ENCODE peak calls at places on chromosome 5, in five cellular contexts. One of them, this sample, is unnamed. For H3K9me3, the result is how much of the 10 kb centered on the place peaks cover.

GRCh38 chr5:139749242-139749641 is 46.4 kb upstream of the PSD2 start:
- DNase-seq in Karpas-422: no peak
- DNase-seq in pancreas: no peak
- DNase-seq in neuronal stem cell: no peak
- DNase-seq in CD8-positive, alpha-beta T cell: no peak
- DNase-seq in this sample: no peak

GRCh38 chr5:17343675-17344074 is 126.2 kb downstream of the BASP1 start:
- DNase-seq in Karpas-422: no peak
- DNase-seq in pancreas: no peak
- DNase-seq in neuronal stem cell: no peak
- DNase-seq in CD8-positive, alpha-beta T cell: no peak
- DNase-seq in this sample: no peak

GRCh38 chr5:157222506-157223230 is 42.0 kb downstream of the ITK start:
- DNase-seq in Karpas-422: no peak
- DNase-seq in pancreas: no peak
- DNase-seq in neuronal stem cell: no peak
- DNase-seq in CD8-positive, alpha-beta T cell: peak
- DNase-seq in this sample: no peak

GRCh38 chr5:100406640-100407039 is 128.5 kb upstream of the FAM174A start:
- DNase-seq in Karpas-422: no peak
- DNase-seq in pancreas: no peak
- DNase-seq in neuronal stem cell: no peak
- DNase-seq in CD8-positive, alpha-beta T cell: no peak
- DNase-seq in this sample: no peak

GRCh38 chr5:150623878-150624216 is 16.6 kb upstream of the SYNPO start:
- DNase-seq in Karpas-422: no peak
- DNase-seq in pancreas: no peak
- DNase-seq in neuronal stem cell: no peak
- DNase-seq in CD8-positive, alpha-beta T cell: no peak
- DNase-seq in this sample: no peak

GRCh38 chr5:16844952-16845351 is 91.1 kb downstream of the MYO10 start:
- DNase-seq in Karpas-422: no peak
- DNase-seq in pancreas: no peak
- DNase-seq in neuronal stem cell: no peak
- DNase-seq in CD8-positive, alpha-beta T cell: no peak
- DNase-seq in this sample: no peak

GRCh38 chr5:34791761-34792244 is 47.2 kb upstream of the TTC23L start:
- DNase-seq in Karpas-422: no peak
- DNase-seq in pancreas: no peak
- DNase-seq in neuronal stem cell: no peak
- DNase-seq in CD8-positive, alpha-beta T cell: no peak
- DNase-seq in this sample: no peak

GRCh38 chr5:123790226-123790625 is 278.2 kb downstream of the CSNK1G3 start:
- DNase-seq in Karpas-422: no peak
- DNase-seq in pancreas: no peak
- DNase-seq in neuronal stem cell: no peak
- DNase-seq in CD8-positive, alpha-beta T cell: no peak
- DNase-seq in this sample: no peak

GRCh38 chr5:180202939-180203573 is 6.0 kb downstream of the RASGEF1C start:
- DNase-seq in Karpas-422: no peak
- DNase-seq in pancreas: no peak
- DNase-seq in neuronal stem cell: no peak
- DNase-seq in CD8-positive, alpha-beta T cell: no peak
- DNase-seq in this sample: no peak

GRCh38 chr5:126004636-126005035 is 418.6 kb upstream of the GRAMD2B start:
- DNase-seq in Karpas-422: no peak
- DNase-seq in pancreas: no peak
- DNase-seq in neuronal stem cell: no peak
- DNase-seq in CD8-positive, alpha-beta T cell: no peak
- DNase-seq in this sample: no peak

GRCh38 chr5:174750720-174751119 is 26.3 kb downstream of the MSX2 start:
- DNase-seq in Karpas-422: no peak
- DNase-seq in pancreas: no peak
- DNase-seq in neuronal stem cell: no peak
- DNase-seq in CD8-positive, alpha-beta T cell: no peak
- DNase-seq in this sample: no peak

GRCh38 chr5:13865317-13865716 is 79.2 kb downstream of the DNAH5 start:
- DNase-seq in Karpas-422: no peak
- DNase-seq in pancreas: no peak
- DNase-seq in neuronal stem cell: no peak
- DNase-seq in CD8-positive, alpha-beta T cell: no peak
- DNase-seq in this sample: no peak

GRCh38 chr5:43573058-43573457 is 16.2 kb upstream of the PAIP1 start:
- DNase-seq in Karpas-422: no peak
- DNase-seq in pancreas: no peak
- DNase-seq in neuronal stem cell: no peak
- DNase-seq in CD8-positive, alpha-beta T cell: no peak
- DNase-seq in this sample: no peak

GRCh38 chr5:154783774-154784460 is 28.7 kb downstream of the LARP1 start:
- DNase-seq in Karpas-422: no peak
- DNase-seq in pancreas: no peak
- DNase-seq in neuronal stem cell: no peak
- DNase-seq in CD8-positive, alpha-beta T cell: no peak
- DNase-seq in this sample: no peak

GRCh38 chr5:64147849-64148441 is 17.7 kb upstream of the RNF180 start:
- DNase-seq in Karpas-422: peak
- DNase-seq in pancreas: peak
- DNase-seq in neuronal stem cell: peak
- DNase-seq in CD8-positive, alpha-beta T cell: no peak
- DNase-seq in this sample: no peak

GRCh38 chr5:80198399-80198798 is 57.4 kb downstream of the SERINC5 start:
- DNase-seq in Karpas-422: no peak
- DNase-seq in pancreas: no peak
- DNase-seq in neuronal stem cell: no peak
- DNase-seq in CD8-positive, alpha-beta T cell: no peak
- DNase-seq in this sample: no peak

GRCh38 chr5:54610197-54610898 is 92.8 kb downstream of the SNX18 start:
- DNase-seq in Karpas-422: no peak
- DNase-seq in pancreas: no peak
- DNase-seq in neuronal stem cell: no peak
- DNase-seq in CD8-positive, alpha-beta T cell: peak
- DNase-seq in this sample: no peak

GRCh38 chr5:14915291-14915976 is 43.9 kb upstream of the ANKH start:
- DNase-seq in Karpas-422: no peak
- DNase-seq in pancreas: no peak
- DNase-seq in neuronal stem cell: no peak
- DNase-seq in CD8-positive, alpha-beta T cell: no peak
- DNase-seq in this sample: no peak

GRCh38 chr5:54981928-54982327 is 3.5 kb downstream of the ESM1 start:
- DNase-seq in Karpas-422: no peak
- DNase-seq in pancreas: no peak
- DNase-seq in neuronal stem cell: no peak
- DNase-seq in CD8-positive, alpha-beta T cell: no peak
- DNase-seq in this sample: no peak

GRCh38 chr5:159022178-159022556 is 77.5 kb downstream of the EBF1 start:
- DNase-seq in Karpas-422: no peak
- DNase-seq in pancreas: no peak
- DNase-seq in neuronal stem cell: no peak
- DNase-seq in CD8-positive, alpha-beta T cell: no peak
- DNase-seq in this sample: no peak

GRCh38 chr5:81971086-81971693 is 633 bp upstream of the ATG10 start:
- DNase-seq in Karpas-422: peak
- DNase-seq in pancreas: no peak
- DNase-seq in neuronal stem cell: no peak
- DNase-seq in CD8-positive, alpha-beta T cell: no peak
- DNase-seq in this sample: no peak

GRCh38 chr5:78327761-78328510 is 32.5 kb upstream of the SCAMP1 start:
- DNase-seq in Karpas-422: no peak
- DNase-seq in pancreas: peak
- DNase-seq in neuronal stem cell: no peak
- DNase-seq in CD8-positive, alpha-beta T cell: no peak
- DNase-seq in this sample: no peak

GRCh38 chr5:41445937-41446563 is 64.4 kb downstream of the PLCXD3 start:
- DNase-seq in Karpas-422: no peak
- DNase-seq in pancreas: no peak
- DNase-seq in neuronal stem cell: no peak
- DNase-seq in CD8-positive, alpha-beta T cell: no peak
- DNase-seq in this sample: no peak

GRCh38 chr5:13860176-13860575 is 84.3 kb downstream of the DNAH5 start:
- DNase-seq in Karpas-422: no peak
- DNase-seq in pancreas: no peak
- DNase-seq in neuronal stem cell: no peak
- DNase-seq in CD8-positive, alpha-beta T cell: no peak
- DNase-seq in this sample: no peak

GRCh38 chr5:2130361-2130760 is 247.6 kb upstream of the IRX4 start:
- DNase-seq in Karpas-422: no peak
- DNase-seq in pancreas: no peak
- DNase-seq in neuronal stem cell: no peak
- DNase-seq in CD8-positive, alpha-beta T cell: no peak
- DNase-seq in this sample: no peak
- H3K9me3 ChIP-seq in Karpas-422: under half
- H3K9me3 ChIP-seq in pancreas: under half
- H3K9me3 ChIP-seq in neuronal stem cell: under half
- H3K9me3 ChIP-seq in CD8-positive, alpha-beta T cell: under half
- H3K9me3 ChIP-seq in this sample: under half

GRCh38 chr5:2756211-2756746 is 4.8 kb upstream of the IRX2 start:
- DNase-seq in Karpas-422: no peak
- DNase-seq in pancreas: no peak
- DNase-seq in neuronal stem cell: no peak
- DNase-seq in CD8-positive, alpha-beta T cell: no peak
- DNase-seq in this sample: no peak

GRCh38 chr5:2756764-2757163 is 5.3 kb upstream of the IRX2 start:
- DNase-seq in Karpas-422: no peak
- DNase-seq in pancreas: no peak
- DNase-seq in neuronal stem cell: no peak
- DNase-seq in CD8-positive, alpha-beta T cell: no peak
- DNase-seq in this sample: no peak

GRCh38 chr5:2755811-2756210 is 4.3 kb upstream of the IRX2 start:
- DNase-seq in Karpas-422: no peak
- DNase-seq in pancreas: no peak
- DNase-seq in neuronal stem cell: no peak
- DNase-seq in CD8-positive, alpha-beta T cell: no peak
- DNase-seq in this sample: no peak

GRCh38 chr5:2754621-2755370 is 3.3 kb upstream of the IRX2 start:
- DNase-seq in Karpas-422: no peak
- DNase-seq in pancreas: no peak
- DNase-seq in neuronal stem cell: no peak
- DNase-seq in CD8-positive, alpha-beta T cell: no peak
- DNase-seq in this sample: no peak

GRCh38 chr5:2755371-2755715 is 3.9 kb upstream of the IRX2 start:
- DNase-seq in Karpas-422: no peak
- DNase-seq in pancreas: no peak
- DNase-seq in neuronal stem cell: no peak
- DNase-seq in CD8-positive, alpha-beta T cell: no peak
- DNase-seq in this sample: no peak
- H3K9me3 ChIP-seq in Karpas-422: under half
- H3K9me3 ChIP-seq in pancreas: under half
- H3K9me3 ChIP-seq in neuronal stem cell: under half
- H3K9me3 ChIP-seq in CD8-positive, alpha-beta T cell: under half
- H3K9me3 ChIP-seq in this sample: under half

DNA sequence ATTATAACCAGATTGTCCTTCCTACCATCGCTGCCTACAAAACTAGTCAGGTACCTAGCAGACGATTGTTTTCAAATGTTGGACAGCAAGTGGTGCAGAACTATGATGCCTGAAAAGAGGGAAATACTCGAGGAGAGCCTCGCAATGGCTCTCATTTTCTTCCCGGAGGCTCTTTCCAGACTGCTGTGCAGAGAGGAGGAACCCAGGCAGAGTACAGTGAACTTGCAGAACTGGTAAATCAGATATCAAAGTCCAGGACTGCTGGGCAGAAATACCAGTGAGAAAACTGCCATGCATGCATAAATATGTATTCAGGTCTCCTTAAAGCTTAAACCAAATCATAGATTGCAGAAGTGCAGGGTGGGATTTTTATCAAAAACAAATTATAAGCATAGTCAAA is 26.4 kb upstream of the UGT3A1 start:
- DNase-seq in Karpas-422: no peak
- DNase-seq in pancreas: no peak
- DNase-seq in neuronal stem cell: no peak
- DNase-seq in CD8-positive, alpha-beta T cell: no peak
- DNase-seq in this sample: no peak
- H3K9me3 ChIP-seq in Karpas-422: under half
- H3K9me3 ChIP-seq in pancreas: under half
- H3K9me3 ChIP-seq in neuronal stem cell: under half
- H3K9me3 ChIP-seq in CD8-positive, alpha-beta T cell: under half
- H3K9me3 ChIP-seq in this sample: under half

DNA sequence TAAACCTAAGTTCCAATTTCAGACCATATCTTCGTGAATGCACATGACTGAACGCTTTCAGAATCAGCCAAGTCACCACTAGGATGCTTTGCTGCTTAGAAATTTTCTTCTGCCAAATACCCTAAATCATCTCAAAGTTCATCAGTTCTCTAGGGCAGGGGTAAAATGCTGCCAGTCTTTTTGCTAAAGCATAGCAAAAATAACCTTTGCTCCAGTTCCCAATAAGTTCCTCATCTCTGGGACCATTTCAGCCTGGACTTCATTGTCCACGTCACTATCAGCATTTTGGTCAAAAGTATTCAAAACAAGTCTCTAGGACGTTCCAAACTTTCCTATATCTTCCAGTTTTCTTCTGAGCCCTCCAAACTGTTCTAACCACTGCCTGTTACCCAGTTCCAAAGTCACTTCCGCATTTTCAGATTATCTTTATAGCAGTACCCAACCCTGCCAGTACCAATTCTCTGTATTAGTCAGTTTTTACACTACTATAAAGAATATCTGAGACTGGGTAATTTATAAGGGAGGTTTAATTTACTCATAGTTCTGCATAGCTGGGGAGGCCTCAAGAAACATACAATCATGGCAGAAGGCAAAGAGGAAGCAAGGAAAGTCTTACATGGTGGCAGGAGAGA is 74.8 kb downstream of the NR3C1 start:
- DNase-seq in Karpas-422: no peak
- DNase-seq in pancreas: no peak
- DNase-seq in neuronal stem cell: no peak
- DNase-seq in CD8-positive, alpha-beta T cell: no peak
- DNase-seq in this sample: no peak
- H3K9me3 ChIP-seq in Karpas-422: under half
- H3K9me3 ChIP-seq in pancreas: under half
- H3K9me3 ChIP-seq in neuronal stem cell: under half
- H3K9me3 ChIP-seq in CD8-positive, alpha-beta T cell: under half
- H3K9me3 ChIP-seq in this sample: under half